ENCODE peak calls at places on chromosomes 16 and 17, in nine cellular contexts. J is PC-3, L is breast epithelium, P is mucosa of descending colon, I is mesendoderm, V is endodermal cell, Y is IMR-90, E is tibial artery, D is fibroblast of lung. K is an unnamed sample. For H3K36me3 and H3K4me1, the result is how much of the 10 kb centered on the place peaks cover.

GRCh38 chr16:30875881-30876791 is 17.7 kb downstream of the BCL7C start:
- DNase-seq in Y (peak), J (no peak), E (no peak), I (peak), L (no peak), V (no peak), P (peak), D (peak), K (peak)

GRCh38 chr16:4213721-4214120 is 28.2 kb downstream of the SRL start:
- DNase-seq in I (no peak), Y (no peak), J (no peak), D (peak), E (no peak), V (no peak), L (no peak), P (peak), K (no peak)

GRCh38 chr16:86611517-86611840 is 33.1 kb downstream of the FOXL1 start:
- DNase-seq in I (no peak), D (no peak), L (no peak), V (no peak), P (no peak), E (peak), Y (peak), J (no peak), K (no peak)

GRCh38 chr17:34199932-34200534 is 55.1 kb upstream of the CCL2 start:
- DNase-seq in L (peak), I (peak), Y (peak), J (peak), E (peak), P (peak), D (peak), V (peak), K (peak)

GRCh38 chr17:61368049-61368831 is 31.4 kb upstream of the TBX2 start:
- DNase-seq in L (no peak), I (no peak), E (no peak), P (no peak), D (no peak), Y (no peak), J (no peak), V (no peak), K (no peak)

GRCh38 chr16:23013484-23013883 is 135.8 kb downstream of the USP31 start:
- DNase-seq in V (peak), L (no peak), P (peak), D (no peak), I (peak), E (no peak), J (peak), Y (peak), K (no peak)

GRCh38 chr17:44144966-44145739 is 3.4 kb downstream of the HROB start:
- DNase-seq in L (no peak), D (peak), J (no peak), I (peak), P (no peak), V (peak), E (no peak), Y (peak), K (no peak)

GRCh38 chr17:66644311-66644710 is 190.6 kb upstream of the CACNG5 start:
- DNase-seq in V (no peak), D (peak), J (no peak), Y (peak), L (no peak), I (no peak), P (no peak), E (no peak), K (no peak)

GRCh38 chr16:79651363-79651762 is 50.8 kb upstream of the MAF start:
- DNase-seq in E (peak), Y (peak), I (no peak), J (no peak), P (peak), D (peak), L (peak), V (no peak), K (no peak)

GRCh38 chr16:12833939-12834338 is 30.3 kb upstream of the CPPED1 start:
- DNase-seq in Y (no peak), E (no peak), D (peak), I (peak), L (no peak), P (no peak), V (peak), J (peak), K (no peak)

GRCh38 chr17:1907818-1908698 is 78.3 kb downstream of the RPA1 start:
- DNase-seq in V (peak), D (peak), I (peak), P (no peak), Y (peak), E (no peak), J (peak), L (no peak), K (no peak)

GRCh38 chr16:74252329-74252728 is 44.3 kb upstream of the PSMD7 start:
- DNase-seq in Y (no peak), D (no peak), P (no peak), L (no peak), V (no peak), J (no peak), I (peak), E (no peak), K (no peak)

GRCh38 chr17:78723001-78723796 is 58.9 kb downstream of the CYTH1 start:
- DNase-seq in P (no peak), L (no peak), D (peak), Y (peak), E (no peak), I (peak), J (no peak), V (peak), K (no peak)

GRCh38 chr16:27242398-27242797 is 26.2 kb downstream of the NSMCE1 start:
- DNase-seq in L (no peak), I (no peak), Y (no peak), J (no peak), E (peak), D (no peak), P (no peak), V (peak), K (no peak)

GRCh38 chr17:55152236-55152635 is 112.5 kb upstream of the HLF start:
- DNase-seq in P (no peak), Y (peak), E (no peak), J (no peak), D (peak), I (no peak), L (no peak), V (no peak), K (no peak)

GRCh38 chr16:2084688-2085625 is 37.2 kb downstream of the TSC2 start:
- DNase-seq in P (no peak), I (no peak), L (no peak), J (no peak), E (no peak), V (no peak), Y (no peak), D (no peak), K (no peak)

GRCh38 chr17:79046501-79047280 is 22.7 kb downstream of the C1QTNF1 start:
- DNase-seq in L (no peak), V (no peak), P (no peak), D (no peak), Y (no peak), I (no peak), J (no peak), E (peak), K (no peak)

GRCh38 chr17:55547027-55547670 is 35.9 kb upstream of the SMIM36 start:
- DNase-seq in I (no peak), P (no peak), E (no peak), V (no peak), L (no peak), J (no peak), Y (peak), D (peak), K (no peak)

GRCh38 chr16:8660841-8661301 is 13.5 kb upstream of the ABAT start:
- DNase-seq in E (peak), Y (peak), J (peak), D (peak), I (peak), P (peak), V (peak), L (peak), K (peak)

GRCh38 chr16:22313876-22314470 is 16.8 kb downstream of the POLR3E start:
- DNase-seq in E (no peak), L (no peak), J (no peak), V (peak), D (no peak), P (no peak), I (no peak), Y (no peak), K (no peak)

GRCh38 chr16:67736858-67737257 is 17.7 kb upstream of the GFOD2 start:
- DNase-seq in D (no peak), V (no peak), I (no peak), Y (no peak), E (no peak), P (no peak), L (no peak), J (no peak), K (no peak)

GRCh38 chr17:80720624-80721577 is 176.3 kb downstream of the RPTOR start:
- DNase-seq in I (peak), P (peak), E (no peak), J (peak), V (no peak), D (peak), L (no peak), Y (peak), K (peak)

GRCh38 chr16:77782694-77783093 is 5.7 kb upstream of the VAT1L start:
- DNase-seq in E (no peak), V (no peak), L (no peak), J (no peak), P (no peak), D (no peak), I (peak), Y (peak), K (no peak)

GRCh38 chr16:63577891-63578290 is 1541.7 kb upstream of the CDH8 start:
- DNase-seq in L (no peak), J (no peak), E (no peak), Y (no peak), I (no peak), P (no peak), V (no peak), D (no peak), K (no peak)

GRCh38 chr16:66588981-66589713 is 9.9 kb downstream of the CMTM2 start:
- DNase-seq in I (peak), D (no peak), V (peak), E (no peak), L (no peak), J (peak), P (peak), Y (peak), K (peak)

GRCh38 chr17:13557077-13557476 is 44.7 kb downstream of the HS3ST3A1 start:
- DNase-seq in P (no peak), V (no peak), E (no peak), Y (peak), J (peak), D (peak), I (no peak), L (no peak), K (no peak)

GRCh38 chr16:3058173-3059030 is 7.0 kb upstream of the IL32 start:
- DNase-seq in V (peak), L (peak), D (no peak), Y (no peak), E (no peak), I (peak), J (peak), P (peak), K (peak)

GRCh38 chr17:2058521-2059124 is 3.7 kb downstream of the HIC1 start:
- DNase-seq in D (peak), V (peak), I (peak), E (no peak), P (peak), Y (peak), L (no peak), J (no peak), K (peak)

GRCh38 chr16:47258874-47259461 is 115.2 kb upstream of the NETO2 start:
- DNase-seq in I (peak), V (peak), D (peak), Y (peak), J (peak), E (no peak), P (peak), L (no peak), K (no peak)

GRCh38 chr17:72498671-72499210 is 377.9 kb downstream of the SOX9 start:
- DNase-seq in P (no peak), Y (peak), V (no peak), I (no peak), E (no peak), J (peak), D (peak), L (no peak), K (no peak)

GRCh38 chr17:79594271-79594670 is 16.6 kb downstream of the RBFOX3 start:
- DNase-seq in J (no peak), V (no peak), E (no peak), Y (no peak), L (no peak), I (no peak), D (no peak), P (no peak), K (no peak)

GRCh38 chr16:89623511-89624232 is 10.2 kb downstream of the DPEP1 start:
- DNase-seq in I (no peak), L (no peak), V (no peak), E (no peak), Y (no peak), D (no peak), P (no peak), J (no peak), K (no peak)

GRCh38 chr16:77894054-77894632 is 105.8 kb downstream of the VAT1L start:
- DNase-seq in I (no peak), L (no peak), E (no peak), P (no peak), D (no peak), V (no peak), J (no peak), Y (no peak), K (no peak)

GRCh38 chr16:69417537-69418199 is 6.8 kb upstream of the CYB5B start:
- DNase-seq in P (peak), J (peak), I (peak), E (no peak), L (no peak), Y (no peak), V (peak), D (peak), K (no peak)
- H3K36me3 ChIP-seq in P (under half), J (under half), I (under half), E (under half), L (under half), Y (under half), V (under half), D (under half), K (under half)

GRCh38 chr17:41397003-41397665 is at the start of gene KRT31:
- DNase-seq in I (no peak), V (peak), E (no peak), Y (no peak), D (no peak), J (no peak), P (no peak), L (no peak), K (no peak)
- H3K4me1 ChIP-seq in I (under half), V (under half), E (under half), Y (under half), D (under half), J (under half), P (under half), L (under half), K (under half)

GRCh38 chr16:53093162-53093744 is 38.5 kb downstream of the CHD9 start:
- DNase-seq in Y (no peak), E (no peak), L (no peak), P (no peak), J (no peak), V (no peak), I (no peak), D (no peak), K (no peak)
- H3K4me3 ChIP-seq in Y (no peak), E (no peak), L (no peak), P (no peak), J (no peak), V (no peak), I (no peak), D (no peak), K (no peak)

DNA sequence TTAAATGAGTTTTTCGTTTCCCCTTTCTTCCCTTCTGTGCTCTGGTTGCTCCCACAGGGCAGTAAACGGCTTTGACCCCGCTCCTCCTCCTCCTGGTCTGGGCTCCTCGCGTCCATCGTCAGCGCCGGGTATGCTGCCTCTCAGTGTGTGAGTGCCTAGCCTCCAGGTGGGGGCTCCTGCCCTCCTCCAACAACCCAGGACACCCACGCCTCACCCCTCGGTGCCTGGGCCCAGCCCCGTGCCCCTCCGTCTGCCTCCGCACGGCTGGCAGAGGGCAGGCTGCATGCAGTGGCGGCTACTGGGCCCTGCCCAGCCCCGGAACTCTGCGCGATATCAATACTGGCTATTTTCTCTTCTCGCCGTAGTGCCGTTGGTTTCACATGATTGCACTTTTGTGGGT is 31.2 kb downstream of the NDEL1 start:
- DNase-seq in E (no peak), P (no peak), V (no peak), I (no peak), D (no peak), L (no peak), J (no peak), Y (no peak), K (no peak)
- H3K36me3 ChIP-seq in E (half or more), P (under half), V (half or more), I (under half), D (under half), L (under half), J (under half), Y (half or more), K (half or more)

GRCh38 chr16:72987480-72987901 is 60.4 kb downstream of the ZFHX3 start:
- DNase-seq in P (no peak), E (peak), L (peak), I (no peak), V (peak), Y (no peak), D (no peak), J (peak), K (no peak)
- H3K4me1 ChIP-seq in P (under half), E (under half), L (under half), I (under half), V (under half), Y (under half), D (under half), J (half or more), K (under half)